ENCODE peak calls at places on chromosomes 1 and 21, in seven cellular contexts. N is bronchial epithelial cell; I is endothelial cell; P is Calu3; V is brain microvascular endothelial cell; W is AG04450; S is CD8-positive, alpha-beta T cell. U is an unnamed sample.

GRCh38 chr1:198842686-198843085 is 203.8 kb downstream of the PTPRC start:
- DNase-seq in N (no peak), I (no peak), W (no peak), V (no peak), S (no peak), P (no peak), U (no peak)

GRCh38 chr1:216785211-216785610 is 62.0 kb upstream of the ESRRG start:
- DNase-seq in N (no peak), S (no peak), P (no peak), V (no peak), I (no peak), W (no peak), U (no peak)

GRCh38 chr1:203628997-203629508 is 2.4 kb downstream of the ATP2B4 start:
- DNase-seq in I (peak; percentile 21), S (no peak), V (no peak), P (no peak), W (no peak), N (no peak), U (no peak)

GRCh38 chr1:112335351-112335750 is 60.7 kb upstream of the CTTNBP2NL start:
- DNase-seq in W (no peak), V (no peak), I (no peak), N (peak; percentile 89), P (no peak), S (no peak), U (no peak)

GRCh38 chr21:31872452-31873274 is at the start of gene HUNK:
- DNase-seq in S (no peak), V (peak; percentile 1), N (no peak), P (peak; percentile 42), I (peak; percentile 54), W (no peak), U (peak; percentile 77)

GRCh38 chr21:31201548-31201947 is 142.5 kb downstream of the TIAM1 start:
- DNase-seq in W (no peak), I (no peak), P (no peak), V (peak; percentile 68), N (no peak), S (no peak), U (no peak)

GRCh38 chr1:24018611-24019580 is 38.8 kb upstream of the SRSF10 start:
- DNase-seq in W (peak; percentile 99), P (peak; percentile 93), S (no peak), I (peak; percentile 70), N (peak; percentile 95), V (peak; percentile 100), U (no peak)

GRCh38 chr1:3480369-3480719 is 25.9 kb downstream of the ARHGEF16 start:
- DNase-seq in W (no peak), N (no peak), P (no peak), V (no peak), S (no peak), I (no peak), U (no peak)

GRCh38 chr1:223718850-223719249 is 6.5 kb downstream of the CAPN2 start:
- DNase-seq in V (no peak), W (no peak), N (peak; percentile 31), S (no peak), I (no peak), P (no peak), U (no peak)

GRCh38 chr1:25676488-25676887 is 59.9 kb downstream of the MAN1C1 start:
- DNase-seq in N (no peak), I (no peak), S (no peak), W (no peak), V (no peak), P (no peak), U (no peak)

GRCh38 chr1:183837062-183837461 is 32.1 kb downstream of the RGL1 start:
- DNase-seq in V (no peak), W (no peak), N (no peak), S (no peak), I (no peak), P (no peak), U (no peak)

GRCh38 chr21:37373539-37373938 is 7.0 kb downstream of the DYRK1A start:
- DNase-seq in I (no peak), P (no peak), V (no peak), N (peak; percentile 40), S (no peak), W (no peak), U (no peak)

GRCh38 chr1:190258003-190258402 is 219.7 kb downstream of the BRINP3 start:
- DNase-seq in V (no peak), W (no peak), S (no peak), I (no peak), P (no peak), N (no peak), U (no peak)

GRCh38 chr1:53319296-53320101 is 8.4 kb downstream of the LRP8 start:
- DNase-seq in N (no peak), S (no peak), P (no peak), W (no peak), V (no peak), I (no peak), U (peak; percentile 24)

GRCh38 chr1:43591181-43591580 is 58.8 kb upstream of the KDM4A start:
- DNase-seq in P (no peak), N (no peak), S (no peak), I (no peak), V (no peak), W (no peak), U (no peak)

GRCh38 chr1:159974350-159974965 is 20.4 kb upstream of the SLAMF9 start:
- DNase-seq in I (no peak), W (no peak), S (no peak), V (no peak), N (no peak), P (no peak), U (no peak)

GRCh38 chr1:98340511-98340910 is 321.0 kb upstream of the SNX7 start:
- DNase-seq in N (no peak), I (no peak), S (no peak), P (no peak), W (no peak), V (peak; percentile 38), U (no peak)

GRCh38 chr1:41226816-41227215 is 15.3 kb downstream of the SCMH1 start:
- DNase-seq in S (no peak), W (no peak), P (no peak), V (no peak), N (no peak), I (no peak), U (no peak)

GRCh38 chr1:239909894-239910293 is 181.8 kb upstream of the FMN2 start:
- DNase-seq in S (no peak), I (no peak), V (peak; percentile 56), W (peak; percentile 6), P (no peak), N (peak; percentile 39), U (no peak)

GRCh38 chr1:158496379-158496778 is 24.4 kb downstream of the OR10R2 start:
- DNase-seq in P (no peak), W (no peak), V (no peak), S (no peak), N (peak; percentile 32), I (no peak), U (no peak)

GRCh38 chr1:156942576-156942975 is 22.1 kb downstream of the LRRC71 start:
- DNase-seq in I (no peak), P (no peak), S (no peak), W (no peak), N (no peak), V (no peak), U (peak; percentile 2)

GRCh38 chr1:144101397-144102050 is 129.7 kb upstream of the FAM72C start:
- DNase-seq in V (no peak), I (peak; percentile 4), N (no peak), S (peak; percentile 13), P (no peak), W (no peak), U (peak; percentile 18)

GRCh38 chr1:72178266-72178665 is 104.1 kb downstream of the NEGR1 start:
- DNase-seq in S (no peak), W (no peak), I (no peak), P (no peak), V (no peak), N (peak; percentile 24), U (no peak)

DNA sequence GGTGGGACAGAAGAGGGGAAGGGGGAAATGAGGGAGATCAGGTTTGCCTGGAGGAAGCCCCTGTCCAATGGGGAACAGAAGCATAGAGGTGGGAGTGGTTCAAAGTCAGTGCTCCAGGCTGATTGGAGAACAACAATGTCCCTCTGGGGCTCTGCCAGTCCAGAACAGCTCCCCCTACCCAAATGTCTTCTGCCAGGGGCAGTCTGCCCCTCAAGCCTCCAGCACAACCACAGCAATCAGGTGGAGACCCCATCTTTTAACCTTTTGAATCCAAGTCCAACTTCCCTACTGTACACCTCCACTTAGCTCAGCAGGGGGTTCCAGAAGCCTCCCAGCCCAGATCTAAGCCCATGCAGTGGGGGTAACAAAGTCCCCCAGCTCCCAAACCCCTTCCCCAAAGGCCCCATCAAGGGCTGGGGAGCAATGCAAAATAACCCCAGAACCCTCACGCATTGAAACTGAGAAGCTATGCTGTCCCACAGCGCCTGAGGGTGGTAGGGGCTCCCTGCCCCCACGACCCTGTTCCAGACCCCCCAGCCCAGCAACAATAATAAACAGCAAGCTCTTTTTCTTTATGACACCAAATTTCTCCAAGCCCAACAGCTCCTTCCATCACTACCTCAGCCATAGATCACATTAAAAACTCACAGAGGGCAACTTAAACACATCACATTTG is 3.3 kb downstream of the AHDC1 start:
- DNase-seq in I (no peak), V (no peak), S (no peak), W (no peak), N (peak; percentile 25), P (no peak), U (no peak)
- TF ChIP-seq CTCF in I (no peak), V (no peak), S (no peak), W (no peak), N (no peak), P (no peak), U (no peak)

GRCh38 chr1:201422436-201423030 is 1.0 kb upstream of the TNNI1 start:
- DNase-seq in P (no peak), S (no peak), N (no peak), V (no peak), I (no peak), W (no peak), U (no peak)
- TF ChIP-seq CTCF in P (no peak), S (no peak), N (no peak), V (no peak), I (no peak), W (no peak), U (no peak)

GRCh38 chr1:154856544-154856943 is 13.5 kb downstream of the KCNN3 start:
- DNase-seq in I (no peak), W (no peak), V (no peak), S (no peak), P (no peak), N (no peak), U (no peak)

GRCh38 chr1:154857441-154858215 is 12.5 kb downstream of the KCNN3 start:
- DNase-seq in I (no peak), V (no peak), W (no peak), N (no peak), S (no peak), P (no peak), U (no peak)

GRCh38 chr1:154855186-154855585 is 14.9 kb downstream of the KCNN3 start:
- DNase-seq in S (no peak), W (no peak), P (no peak), V (no peak), N (peak; percentile 47), I (no peak), U (no peak)

GRCh38 chr1:154857022-154857421 is 13.1 kb downstream of the KCNN3 start:
- DNase-seq in V (no peak), W (no peak), P (no peak), N (no peak), S (no peak), I (no peak), U (no peak)

GRCh38 chr1:154856049-154856448 is 14.0 kb downstream of the KCNN3 start:
- DNase-seq in V (no peak), I (no peak), S (no peak), N (no peak), W (no peak), P (no peak), U (peak; percentile 62)
- TF ChIP-seq CTCF in V (no peak), I (no peak), S (no peak), N (no peak), W (no peak), P (no peak), U (no peak)

GRCh38 chr1:232508161-232508661 is 121.7 kb downstream of the SIPA1L2 start:
- DNase-seq in V (no peak), N (no peak), W (no peak), S (no peak), I (no peak), P (no peak), U (no peak)
- TF ChIP-seq CTCF in V (peak; percentile 41), N (no peak), W (no peak), S (no peak), I (no peak), P (no peak), U (no peak)